ENCODE peak calls at places on chromosomes 12 and 14, in six cellular contexts. H, I, N, X, T and E are unnamed samples.

GRCh38 chr12:103560604-103561101 is 26.4 kb upstream of the STAB2 start:
- DNase-seq in H (no peak), N (no peak), I (peak), X (no peak), T (no peak), E (no peak)

GRCh38 chr14:89085154-89086059 is 261.0 kb downstream of the TTC8 start:
- DNase-seq in T (no peak), X (no peak), N (no peak), I (no peak), H (no peak), E (no peak)

GRCh38 chr14:93592786-93593185 is 162.0 kb downstream of the UNC79 start:
- DNase-seq in H (no peak), T (no peak), X (no peak), I (no peak), N (no peak), E (no peak)

GRCh38 chr14:50067723-50068495 is 48.5 kb downstream of the VCPKMT start:
- DNase-seq in T (no peak), H (no peak), N (no peak), X (no peak), I (peak), E (no peak)

GRCh38 chr12:52207895-52208294 is 16.1 kb upstream of the KRT80 start:
- DNase-seq in I (no peak), N (no peak), H (no peak), T (no peak), X (no peak), E (no peak)

GRCh38 chr14:20477211-20477876 is 8.1 kb downstream of the PNP start:
- DNase-seq in N (no peak), X (no peak), H (no peak), I (no peak), T (peak), E (no peak)

GRCh38 chr12:107564946-107565345 is 120.7 kb upstream of the PWP1 start:
- DNase-seq in N (no peak), T (no peak), H (no peak), I (peak), X (no peak), E (no peak)

GRCh38 chr14:70188292-70188607 is 501 bp downstream of the SLC8A3 start:
- DNase-seq in X (peak), H (no peak), T (peak), I (no peak), N (no peak), E (peak)

GRCh38 chr14:99627100-99627499 is 17.8 kb upstream of the HHIPL1 start:
- DNase-seq in I (no peak), X (no peak), H (no peak), N (no peak), T (no peak), E (no peak)

GRCh38 chr14:103735439-103735814 is 19.8 kb downstream of the ZFYVE21 start:
- DNase-seq in X (no peak), N (no peak), H (no peak), T (no peak), I (no peak), E (no peak)

GRCh38 chr12:47802312-47802711 is 17.4 kb downstream of the HDAC7 start:
- DNase-seq in X (no peak), H (no peak), I (no peak), N (no peak), T (peak), E (no peak)

GRCh38 chr14:105866841-105867321 is 340.5 kb downstream of the TMEM121 start:
- DNase-seq in N (no peak), H (no peak), I (no peak), T (no peak), X (no peak), E (no peak)

GRCh38 chr14:105864651-105865265 is 338.4 kb downstream of the TMEM121 start:
- DNase-seq in H (no peak), X (no peak), N (no peak), T (no peak), I (no peak), E (no peak)

GRCh38 chr14:105867961-105868599 is 341.7 kb downstream of the TMEM121 start:
- DNase-seq in H (no peak), I (no peak), N (no peak), T (no peak), X (no peak), E (no peak)

GRCh38 chr14:105865266-105865903 is 339.0 kb downstream of the TMEM121 start:
- DNase-seq in H (no peak), I (no peak), T (no peak), N (no peak), X (no peak), E (no peak)

DNA sequence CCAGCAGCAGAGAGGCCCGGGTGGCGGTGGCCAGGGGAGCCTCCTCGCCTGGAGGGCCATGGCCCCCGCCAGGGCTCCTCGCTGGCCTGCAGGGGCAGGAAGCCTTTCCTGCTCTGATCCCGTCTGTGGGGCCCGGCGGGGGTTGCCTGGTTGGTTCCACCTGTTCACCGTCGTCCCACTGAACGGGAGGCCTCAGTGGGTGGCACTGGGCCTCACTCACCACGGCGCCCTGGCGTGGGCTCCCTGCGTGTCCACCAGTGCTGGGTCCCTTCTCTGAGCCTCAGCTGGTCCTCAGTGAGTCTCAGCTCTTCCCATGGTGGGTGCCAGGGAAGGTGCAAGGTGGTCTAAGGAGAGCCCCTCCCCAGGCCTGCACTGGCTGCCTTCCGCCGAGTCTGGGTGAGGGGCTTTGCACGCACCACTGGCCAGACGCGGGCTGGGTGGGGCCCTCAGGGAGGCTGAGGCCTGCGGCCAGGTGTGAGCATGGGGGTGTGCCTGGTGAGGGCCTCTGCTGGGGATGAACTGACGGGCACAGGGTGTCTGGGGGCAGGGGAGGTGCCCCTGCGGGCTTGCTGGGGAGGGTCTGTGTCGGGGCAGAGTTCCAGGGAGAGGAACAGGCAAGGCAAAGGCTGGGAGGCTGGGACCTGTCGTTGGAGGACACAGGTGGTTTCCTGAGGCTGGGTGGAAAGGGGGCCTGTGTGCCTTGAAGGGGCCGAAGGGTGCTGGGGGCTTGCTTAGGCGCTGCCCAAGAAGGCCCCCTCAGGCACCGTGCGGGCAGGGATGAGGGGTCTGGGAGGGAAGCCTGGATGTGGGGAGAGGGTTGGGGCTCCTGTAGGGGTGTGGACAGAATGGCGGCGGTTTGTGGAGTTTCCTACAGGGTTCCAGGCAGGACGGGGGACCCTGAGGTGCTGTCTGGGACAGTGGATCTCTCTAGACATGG is 339.8 kb downstream of the TMEM121 start:
- DNase-seq in I (no peak), H (no peak), X (no peak), T (peak), N (no peak), E (no peak)
- TF ChIP-seq TAF1 in I (no peak), H (no peak), X (no peak), T (no peak), N (no peak), E (no peak)

GRCh38 chr14:34021096-34021495 is 70.2 kb upstream of the EGLN3 start:
- DNase-seq in X (no peak), N (no peak), I (no peak), H (no peak), T (no peak), E (no peak)

GRCh38 chr14:34020014-34020413 is 69.1 kb upstream of the EGLN3 start:
- DNase-seq in H (no peak), I (no peak), X (no peak), N (no peak), T (no peak), E (no peak)

GRCh38 chr14:34014936-34015335 is 64.1 kb upstream of the EGLN3 start:
- DNase-seq in I (no peak), H (no peak), T (no peak), X (no peak), N (no peak), E (no peak)

GRCh38 chr14:34018125-34018524 is 67.3 kb upstream of the EGLN3 start:
- DNase-seq in H (no peak), T (no peak), I (no peak), X (no peak), N (no peak), E (no peak)

DNA sequence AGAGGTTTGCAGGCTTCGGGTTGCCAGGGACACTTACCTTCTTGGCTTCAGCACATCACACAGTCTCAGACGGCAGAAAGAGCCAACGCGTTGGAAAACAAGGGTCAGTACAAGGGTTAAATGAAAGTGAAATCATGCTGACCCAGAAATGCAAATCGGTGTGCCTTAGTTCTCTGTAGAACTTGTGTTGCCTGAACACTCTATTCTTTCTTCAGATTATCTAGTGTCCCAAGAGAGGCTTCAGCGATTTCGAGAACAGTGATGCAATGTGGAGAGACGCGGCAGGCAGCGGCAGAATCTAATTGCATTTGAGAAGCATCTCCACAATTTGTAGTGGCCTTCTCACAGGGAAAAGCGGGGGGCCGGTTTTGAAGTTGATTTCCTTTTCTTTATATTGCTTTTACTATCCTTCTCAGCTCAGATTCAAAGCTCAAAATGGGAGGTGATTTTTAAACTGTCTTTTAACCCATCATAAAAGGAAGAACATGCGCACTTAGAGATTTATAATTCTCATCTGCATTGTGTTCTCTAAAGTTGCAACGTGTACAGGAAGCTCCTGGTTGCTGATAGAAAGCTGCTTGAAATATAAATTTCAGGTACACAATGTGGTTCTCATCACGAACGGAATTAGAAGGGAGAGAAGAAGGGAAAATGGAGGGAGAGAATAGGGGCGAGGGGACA is 67.8 kb upstream of the EGLN3 start:
- DNase-seq in H (no peak), I (no peak), N (peak), T (no peak), X (no peak), E (no peak)
- TF ChIP-seq POLR2AphosphoS5 in H (no peak), I (no peak), N (no peak), T (no peak), X (no peak), E (no peak)

GRCh38 chr12:12779529-12779928 is 5.9 kb upstream of the APOLD1 start:
- DNase-seq in T (no peak), I (peak), X (no peak), H (no peak), N (no peak), E (no peak)
- TF ChIP-seq TAF1 in T (no peak), I (no peak), X (no peak), H (no peak), N (no peak), E (no peak)

GRCh38 chr14:100692859-100693558 is 33.7 kb upstream of the DLK1 start:
- DNase-seq in X (no peak), T (no peak), N (no peak), H (no peak), I (peak), E (no peak)
- TF ChIP-seq POLR2AphosphoS5 in X (no peak), T (peak), N (no peak), H (no peak), I (no peak), E (no peak)

GRCh38 chr12:120489018-120489417 is 6.9 kb upstream of the DYNLL1 start:
- DNase-seq in I (no peak), H (peak), T (no peak), N (no peak), X (no peak), E (no peak)
- TF ChIP-seq TAF1 in I (no peak), H (no peak), T (no peak), N (no peak), X (no peak), E (no peak)